ENCODE peak calls at places on chromosomes 5 and 9, in six cellular contexts. T, I, Q, O, K and Y are unnamed samples.

GRCh38 chr5:56070795-56071539 is 76.2 kb upstream of the IL6ST start:
- DNase-seq in O (no peak), T (no peak), K (no peak), Q (no peak), I (no peak), Y (no peak)

GRCh38 chr5:116442095-116442534 is 132.5 kb downstream of the SEMA6A start:
- DNase-seq in I (peak; percentile 66), Q (peak; percentile 23), T (peak; percentile 80), K (peak; percentile 48), O (no peak), Y (no peak)

GRCh38 chr9:135878528-135879236 is 28.7 kb downstream of the CAMSAP1 start:
- DNase-seq in Q (no peak), T (peak; percentile 35), K (no peak), O (no peak), I (no peak), Y (no peak)

GRCh38 chr5:76583163-76584047 is 39.8 kb downstream of the F2RL2 start:
- DNase-seq in Q (no peak), K (no peak), O (peak; percentile 16), I (no peak), T (no peak), Y (peak; percentile 31)

GRCh38 chr5:57778528-57779175 is 296.0 kb upstream of the ACTBL2 start:
- DNase-seq in O (no peak), I (no peak), T (no peak), Q (no peak), K (no peak), Y (peak; percentile 34)

GRCh38 chr9:133528001-133528886 is 3.5 kb upstream of the MYMK start:
- DNase-seq in O (no peak), I (no peak), T (no peak), K (peak; percentile 78), Q (no peak), Y (no peak)

GRCh38 chr5:42392917-42393316 is 30.3 kb upstream of the GHR start:
- DNase-seq in I (no peak), Q (no peak), K (no peak), O (no peak), T (no peak), Y (no peak)

GRCh38 chr5:33148076-33148501 is 292.7 kb upstream of the TARS1 start:
- DNase-seq in T (peak; percentile 81), Q (peak; percentile 73), O (no peak), K (no peak), I (no peak), Y (no peak)

GRCh38 chr5:124832510-124832909 is 86.1 kb upstream of the ZNF608 start:
- DNase-seq in I (no peak), T (no peak), O (no peak), K (no peak), Q (no peak), Y (no peak)

GRCh38 chr5:179906294-179906794 is 1.4 kb downstream of the TBC1D9B start:
- DNase-seq in O (no peak), T (no peak), I (peak; percentile 43), Q (no peak), K (peak; percentile 37), Y (no peak)

GRCh38 chr5:31121224-31121623 is 72.3 kb upstream of the CDH6 start:
- DNase-seq in K (no peak), Q (no peak), I (no peak), T (no peak), O (no peak), Y (no peak)

GRCh38 chr9:89464991-89465390 is 32.9 kb downstream of the SEMA4D start:
- DNase-seq in T (no peak), I (no peak), K (no peak), O (no peak), Q (no peak), Y (no peak)

GRCh38 chr9:107438211-107439030 is 51.1 kb downstream of the KLF4 start:
- DNase-seq in I (peak; percentile 81), K (peak; percentile 91), O (no peak), Q (peak; percentile 33), T (no peak), Y (peak; percentile 84)

GRCh38 chr9:35538361-35539234 is 48.7 kb downstream of the RUSC2 start:
- DNase-seq in T (peak; percentile 37), Q (no peak), O (no peak), I (peak; percentile 75), K (peak; percentile 86), Y (peak; percentile 91)

GRCh38 chr9:96293481-96293880 is 8.5 kb downstream of the HSD17B3 start:
- DNase-seq in T (peak; percentile 52), O (peak; percentile 10), I (no peak), Q (no peak), K (peak; percentile 18), Y (peak; percentile 31)

GRCh38 chr9:92208693-92209524 is 84.6 kb downstream of the IARS1 start:
- DNase-seq in Q (no peak), K (no peak), O (no peak), T (no peak), I (no peak), Y (peak; percentile 55)

GRCh38 chr5:158590936-158591863 is 508.5 kb downstream of the EBF1 start:
- DNase-seq in T (peak; percentile 1), I (peak; percentile 63), Q (no peak), K (peak; percentile 77), O (no peak), Y (peak; percentile 94)

GRCh38 chr9:81414836-81415235 is 274.5 kb downstream of the TLE1 start:
- DNase-seq in K (no peak), I (no peak), Q (no peak), T (no peak), O (no peak), Y (no peak)

GRCh38 chr5:28710360-28710759 is 1672.0 kb upstream of the CDH9 start:
- DNase-seq in I (no peak), O (no peak), Q (no peak), K (peak; percentile 35), T (no peak), Y (peak; percentile 11)

GRCh38 chr5:149679876-149680809 is 50.0 kb upstream of the PPARGC1B start:
- DNase-seq in O (no peak), Q (no peak), T (no peak), K (no peak), I (no peak), Y (no peak)

GRCh38 chr9:98365227-98365669 is 109.8 kb upstream of the TBC1D2 start:
- DNase-seq in Q (no peak), I (no peak), T (peak; percentile 29), K (peak; percentile 64), O (peak; percentile 41), Y (peak; percentile 66)

GRCh38 chr5:39093351-39093749 is 19.2 kb upstream of the RICTOR start:
- DNase-seq in T (peak; percentile 71), I (no peak), Q (no peak), O (no peak), K (no peak), Y (no peak)

GRCh38 chr5:1514027-1514818 is 9.5 kb downstream of the LPCAT1 start:
- DNase-seq in O (no peak), Q (no peak), T (no peak), I (peak; percentile 40), K (peak; percentile 49), Y (no peak)

GRCh38 chr5:80114856-80115255 is 79.7 kb downstream of the THBS4 start:
- DNase-seq in I (no peak), O (no peak), T (no peak), K (no peak), Q (no peak), Y (no peak)

GRCh38 chr5:80105698-80106439 is 70.7 kb downstream of the THBS4 start:
- DNase-seq in O (no peak), K (no peak), I (no peak), T (no peak), Q (no peak), Y (no peak)

GRCh38 chr5:80109549-80110478 is 74.7 kb downstream of the THBS4 start:
- DNase-seq in I (peak; percentile 50), K (peak; percentile 53), Q (no peak), T (no peak), O (no peak), Y (no peak)
- H3K4me2 ChIP-seq in I (no peak overlapping the region), K (peak overlapping the region; percentile 57), Q (no peak overlapping the region), T (no peak overlapping the region), O (no peak overlapping the region), Y (no peak overlapping the region)

DNA sequence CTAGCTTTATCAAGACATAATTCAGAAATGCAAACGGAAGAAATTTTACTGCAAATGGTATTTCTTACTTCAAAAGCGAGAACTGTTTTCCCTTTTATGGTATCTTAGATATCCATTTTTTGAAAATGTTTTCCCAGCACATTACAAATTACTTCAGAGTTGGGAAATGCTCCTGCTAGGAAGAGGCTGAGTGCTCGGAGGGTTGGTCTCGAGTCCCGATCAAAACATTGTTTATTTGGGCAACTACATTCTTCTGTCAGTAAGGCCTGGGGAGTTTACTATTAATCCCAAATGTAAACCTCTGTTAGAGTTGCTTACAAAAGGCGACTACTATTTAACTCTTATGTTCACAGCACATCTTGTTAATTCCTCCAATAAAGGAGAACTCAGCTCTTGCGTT is 333.0 kb downstream of the CWC27 start:
- DNase-seq in K (no peak), T (no peak), O (no peak), Q (no peak), I (no peak), Y (no peak)
- H3K4me2 ChIP-seq in K (peak overlapping the region; percentile 85), T (no peak overlapping the region), O (no peak overlapping the region), Q (no peak overlapping the region), I (no peak overlapping the region), Y (no peak overlapping the region)

GRCh38 chr5:85288914-85289313 is 904.2 kb upstream of the EDIL3 start:
- DNase-seq in Q (no peak), T (no peak), O (no peak), K (peak; percentile 7), I (no peak), Y (no peak)

GRCh38 chr5:85293139-85293785 is 908.6 kb upstream of the EDIL3 start:
- DNase-seq in K (no peak), Q (no peak), T (peak; percentile 10), O (no peak), I (no peak), Y (no peak)
- H3K4me2 ChIP-seq in K (no peak overlapping the region), Q (peak overlapping the region; percentile 42), T (no peak overlapping the region), O (no peak overlapping the region), I (no peak overlapping the region), Y (no peak overlapping the region)

GRCh38 chr5:176743828-176744583 is 66.4 kb upstream of the UNC5A start:
- DNase-seq in Q (no peak), I (peak; percentile 35), O (no peak), K (no peak), T (no peak), Y (no peak)

GRCh38 chr5:176744584-176744965 is 65.8 kb upstream of the UNC5A start:
- DNase-seq in I (peak; percentile 31), O (no peak), K (peak; percentile 72), Q (no peak), T (no peak), Y (peak; percentile 60)

GRCh38 chr5:176741566-176742211 is 68.7 kb upstream of the UNC5A start:
- DNase-seq in K (no peak), Q (no peak), I (peak; percentile 26), O (no peak), T (no peak), Y (no peak)

GRCh38 chr5:176742246-176743105 is 67.9 kb upstream of the UNC5A start:
- DNase-seq in Q (no peak), T (no peak), K (no peak), O (no peak), I (peak; percentile 18), Y (no peak)

DNA sequence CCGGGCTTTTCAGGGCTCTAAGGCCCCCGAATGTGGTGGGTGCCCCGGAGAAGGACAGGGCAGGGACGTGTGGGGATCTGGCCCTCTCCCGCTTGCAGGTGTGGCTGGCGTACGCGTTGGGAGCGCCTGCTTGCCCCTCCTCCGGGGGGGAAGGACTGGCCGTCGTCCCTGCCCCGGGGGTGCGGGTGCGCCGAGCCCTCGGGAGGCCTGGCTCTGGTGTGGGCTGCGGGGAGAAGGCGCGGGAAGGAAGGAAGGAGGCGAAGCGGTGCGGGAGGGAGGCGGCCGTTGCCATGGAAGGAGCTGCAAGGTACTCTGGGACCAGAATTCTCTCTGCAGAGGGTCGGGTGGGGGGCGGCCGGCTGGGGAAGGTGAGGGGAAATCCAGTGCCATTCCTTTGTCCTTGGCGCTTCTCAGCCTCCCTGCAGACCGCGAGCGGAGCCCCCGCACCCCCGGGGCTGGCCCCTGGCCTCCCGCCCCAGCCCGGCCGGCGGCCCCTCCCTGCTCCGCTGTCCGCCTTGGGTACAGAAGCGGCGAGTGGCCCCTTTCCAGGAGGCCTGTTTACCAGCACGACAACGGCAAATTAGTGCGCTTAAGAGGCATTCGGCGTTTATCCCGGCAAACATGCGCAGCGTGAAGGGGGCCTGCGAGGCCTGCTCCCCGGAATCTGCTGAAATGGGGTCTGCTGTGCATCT is 67.1 kb upstream of the UNC5A start:
- DNase-seq in O (no peak), T (no peak), Q (no peak), I (peak; percentile 55), K (peak; percentile 67), Y (no peak)
- H3K4me2 ChIP-seq in O (no peak overlapping the region), T (peak overlapping the region; percentile 53), Q (no peak overlapping the region), I (peak overlapping the region; percentile 56), K (peak overlapping the region; percentile 89), Y (peak overlapping the region; percentile 59)